ENCODE peak calls at places on chromosomes 4 and X, in ten cellular contexts. O, L, P, E, J, H, S, T, F and Q are unnamed samples.
A peak's percentile ranks its signal among the peaks of the same experiment; 100 is the strongest.

GRCh38 chrX:45788941-45789348 is 588.3 kb upstream of the DIPK2B start:
- DNase-seq in O (no peak), L (no peak), P (no peak), E (no peak), J (no peak), H (peak; percentile 66), S (peak; percentile 63), T (no peak), F (no peak), Q (no peak)

GRCh38 chr4:153755186-153755585 is 4.6 kb downstream of the RNF175 start:
- DNase-seq in O (no peak), L (no peak), P (no peak), E (no peak), J (no peak), H (no peak), S (no peak), T (no peak), F (no peak), Q (no peak)

GRCh38 chr4:15493411-15493810 is 23.7 kb downstream of the CC2D2A start:
- DNase-seq in O (no peak), L (no peak), P (no peak), E (no peak), J (no peak), H (no peak), S (no peak), T (no peak), F (no peak), Q (no peak)

GRCh38 chr4:121053601-121054143 is 18.7 kb downstream of the NDNF start:
- DNase-seq in O (peak; percentile 38), L (peak; percentile 17), P (no peak), E (peak; percentile 11), J (no peak), H (peak; percentile 54), S (no peak), T (no peak), F (no peak), Q (no peak)

GRCh38 chr4:37490391-37491347 is 195.5 kb downstream of the RELL1 start:
- DNase-seq in O (no peak), L (no peak), P (no peak), E (no peak), J (no peak), H (no peak), S (no peak), T (no peak), F (no peak), Q (no peak)

GRCh38 chr4:187227907-187228699 is 504.4 kb upstream of the FAT1 start:
- DNase-seq in O (peak; percentile 6), L (no peak), P (no peak), E (peak; percentile 28), J (no peak), H (no peak), S (no peak), T (no peak), F (no peak), Q (no peak)

GRCh38 chr4:83212041-83212851 is 72.4 kb downstream of the COQ2 start:
- DNase-seq in O (no peak), L (no peak), P (no peak), E (peak; percentile 49), J (peak; percentile 47), H (no peak), S (no peak), T (peak; percentile 90), F (peak; percentile 59), Q (no peak)

GRCh38 chrX:95678679-95679078 is 1006.0 kb upstream of the DIAPH2 start:
- DNase-seq in O (no peak), L (no peak), P (no peak), E (no peak), J (no peak), H (no peak), S (no peak), T (no peak), F (no peak), Q (no peak)

GRCh38 chr4:119209077-119209476 is 3.4 kb upstream of the USP53 start:
- DNase-seq in O (peak; percentile 94), L (peak; percentile 76), P (no peak), E (peak; percentile 83), J (peak; percentile 24), H (peak; percentile 89), S (no peak), T (peak; percentile 20), F (no peak), Q (peak; percentile 7)

GRCh38 chr4:55554453-55555030 is 7.8 kb upstream of the CLOCK start:
- DNase-seq in O (peak; percentile 62), L (no peak), P (no peak), E (peak; percentile 34), J (peak; percentile 26), H (no peak), S (no peak), T (peak; percentile 49), F (no peak), Q (peak; percentile 31)

GRCh38 chr4:39036172-39036571 is 4.0 kb upstream of the TMEM156 start:
- DNase-seq in O (peak; percentile 82), L (no peak), P (no peak), E (peak; percentile 34), J (no peak), H (peak; percentile 83), S (no peak), T (no peak), F (no peak), Q (no peak)

DNA sequence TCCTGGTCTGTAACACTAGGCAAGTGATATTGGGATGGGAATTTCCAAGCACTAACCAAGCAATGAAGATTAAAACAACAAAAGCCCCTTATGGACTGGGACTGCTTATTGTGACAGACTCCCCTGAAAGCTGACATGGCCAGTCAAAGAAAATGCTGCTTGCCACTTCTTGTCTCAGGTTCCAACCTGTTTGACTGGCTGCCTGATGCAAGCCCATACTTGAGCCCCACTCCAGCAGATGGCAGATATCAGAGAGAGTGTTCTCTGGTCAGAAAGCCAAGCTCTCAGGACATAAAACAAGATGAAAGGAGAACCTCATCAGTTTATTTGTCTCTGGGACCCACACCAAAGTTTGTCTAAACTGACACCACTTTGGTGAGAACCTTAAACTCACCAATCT is 15.5 kb upstream of the IGBP1 start:
- DNase-seq in O (no peak), L (no peak), P (no peak), E (peak; percentile 5), J (no peak), H (no peak), S (no peak), T (no peak), F (no peak), Q (no peak)
- TF ChIP-seq CTCF in O (no peak), L (no peak), P (no peak), E (no peak), J (no peak), H (no peak), S (no peak), T (no peak), F (no peak), Q (no peak)

DNA sequence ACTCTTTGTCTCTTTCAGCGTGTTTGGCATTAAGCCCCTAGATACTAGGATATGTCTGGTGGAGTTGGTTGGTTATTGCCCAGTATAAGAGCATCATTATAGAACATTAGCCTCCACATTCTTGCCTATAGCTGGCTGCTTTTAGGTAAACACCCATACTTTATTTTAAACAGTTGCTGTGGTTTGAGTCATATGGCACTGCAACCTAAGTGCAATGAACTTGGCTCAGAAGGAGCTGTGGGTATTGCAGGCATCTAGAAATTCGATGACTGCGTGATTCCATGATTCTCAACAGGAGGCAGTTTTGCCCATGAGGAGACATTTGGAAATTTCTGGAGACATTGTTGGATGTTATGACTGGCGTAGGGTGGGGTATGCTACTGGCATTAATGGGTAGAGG is 49.5 kb downstream of the DCLK2 start:
- DNase-seq in O (peak; percentile 40), L (no peak), P (no peak), E (no peak), J (no peak), H (no peak), S (no peak), T (no peak), F (no peak), Q (no peak)
- TF ChIP-seq CTCF in O (no peak), L (no peak), P (no peak), E (no peak), J (no peak), H (no peak), S (no peak), T (no peak), F (no peak), Q (no peak)

DNA sequence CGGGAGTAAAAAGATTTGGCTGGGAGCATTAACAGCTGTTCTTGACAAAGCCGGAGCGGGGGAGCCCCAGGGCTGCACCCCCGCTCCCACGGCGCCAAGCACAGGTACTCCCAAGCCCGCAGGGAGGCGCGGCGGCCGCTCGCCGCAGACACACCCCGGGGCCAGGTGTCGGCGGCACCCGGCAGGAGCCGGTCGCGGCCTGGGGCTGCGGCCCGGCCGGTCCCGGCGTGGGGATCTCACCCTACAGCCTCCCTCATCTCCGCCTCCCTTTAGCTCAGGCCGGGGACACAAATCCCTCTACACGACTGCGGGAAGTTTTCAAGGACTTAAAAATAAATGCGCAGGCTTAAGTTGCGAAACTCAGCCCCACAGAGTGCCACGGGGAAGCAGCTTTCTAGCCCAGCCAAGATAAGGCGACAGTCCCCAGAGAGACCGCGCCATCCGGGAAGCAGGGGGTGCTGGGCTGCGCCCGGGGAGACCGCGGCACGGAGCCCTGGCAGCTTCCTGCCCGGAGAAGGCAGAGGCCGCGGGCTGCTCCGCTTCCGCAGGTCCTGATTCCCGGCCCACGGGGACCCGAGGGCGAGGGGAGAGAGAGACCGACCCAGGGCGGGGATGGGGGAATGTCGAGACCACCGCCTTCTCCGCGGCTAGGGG is 473 bp downstream of the SH3RF1 start:
- DNase-seq in O (peak; percentile 55), L (no peak), P (no peak), E (peak; percentile 59), J (peak; percentile 73), H (peak; percentile 29), S (peak; percentile 70), T (peak; percentile 76), F (no peak), Q (peak; percentile 80)
- TF ChIP-seq CTCF in O (no peak), L (peak; percentile 4), P (no peak), E (peak; percentile 29), J (peak; percentile 12), H (no peak), S (no peak), T (no peak), F (no peak), Q (peak; percentile 23)

GRCh38 chr4:113272523-113272922 is 223.1 kb downstream of the ANK2 start:
- DNase-seq in O (no peak), L (no peak), P (no peak), E (no peak), J (no peak), H (no peak), S (no peak), T (no peak), F (no peak), Q (no peak)

GRCh38 chr4:113276448-113277158 is 227.2 kb downstream of the ANK2 start:
- DNase-seq in O (no peak), L (no peak), P (no peak), E (no peak), J (no peak), H (peak; percentile 4), S (no peak), T (no peak), F (no peak), Q (no peak)

DNA sequence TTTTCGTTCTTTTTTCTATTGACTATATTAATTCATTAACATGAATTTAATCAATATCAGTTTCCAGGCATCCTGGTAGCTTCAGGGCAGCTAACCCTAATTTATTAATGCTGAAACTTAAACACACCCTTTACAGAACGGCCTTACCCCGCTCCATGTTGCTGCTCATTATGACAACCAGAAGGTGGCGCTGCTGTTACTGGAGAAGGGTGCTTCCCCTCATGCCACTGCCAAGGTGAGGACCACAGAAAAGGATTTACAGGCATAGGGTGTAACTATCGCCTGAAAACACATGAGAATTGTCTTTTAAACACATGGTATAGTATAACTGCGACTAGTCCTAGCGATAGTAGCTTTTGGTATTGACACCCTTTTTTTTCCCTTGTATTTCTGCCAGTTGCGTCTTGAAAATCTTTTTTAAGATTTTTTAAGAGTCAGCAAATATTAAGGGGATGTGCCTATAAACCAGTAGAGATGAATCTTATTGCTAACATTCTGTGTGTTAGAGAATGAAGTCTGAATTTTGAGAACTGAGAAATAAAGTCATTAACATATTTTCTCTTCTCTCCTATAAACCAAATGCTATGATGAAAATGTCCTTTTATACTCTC is 229.0 kb downstream of the ANK2 start:
- DNase-seq in O (peak; percentile 80), L (no peak), P (peak; percentile 39), E (peak; percentile 74), J (peak; percentile 65), H (peak; percentile 55), S (peak; percentile 84), T (peak; percentile 84), F (peak; percentile 49), Q (peak; percentile 70)
- TF ChIP-seq CTCF in O (peak; percentile 93), L (peak; percentile 93), P (peak; percentile 36), E (peak; percentile 84), J (peak; percentile 88), H (peak; percentile 94), S (peak; percentile 67), T (peak; percentile 84), F (peak; percentile 31), Q (peak; percentile 83)